ENCODE peak calls at places on chromosome 2, in five cellular contexts. W, X, I, B and F are unnamed samples.

GRCh38 chr2:109447251-109447661 is 166.5 kb downstream of the SEPTIN10 start:
- ATAC-seq in X (no peak), B (no peak), W (no peak), I (no peak), F (no peak)

GRCh38 chr2:60819155-60819862 is 62.1 kb upstream of the REL start:
- ATAC-seq in X (peak; percentile 21), B (no peak), I (peak; percentile 18), W (no peak), F (no peak)

GRCh38 chr2:195639959-195640358 is 17.1 kb upstream of the SLC39A10 start:
- ATAC-seq in B (no peak), X (no peak), I (no peak), W (no peak), F (no peak)

GRCh38 chr2:42905341-42906114 is 113.1 kb upstream of the HAAO start:
- ATAC-seq in X (peak; percentile 62), I (no peak), B (no peak), W (peak; percentile 1), F (no peak)

GRCh38 chr2:46434851-46435273 is 44.5 kb upstream of the TMEM247 start:
- ATAC-seq in W (no peak), B (no peak), X (peak; percentile 89), I (no peak), F (no peak)

GRCh38 chr2:27736031-27736889 is 35.3 kb upstream of the MRPL33 start:
- ATAC-seq in X (no peak), B (no peak), I (no peak), W (no peak), F (no peak)

GRCh38 chr2:95040470-95040869 is 15.0 kb downstream of the MAL start:
- ATAC-seq in W (no peak), B (no peak), I (no peak), X (peak; percentile 31), F (no peak)

GRCh38 chr2:63738019-63738418 is 103.7 kb upstream of the UGP2 start:
- ATAC-seq in I (no peak), X (no peak), W (no peak), B (no peak), F (no peak)

GRCh38 chr2:205284323-205284722 is 398.0 kb upstream of the NRP2 start:
- ATAC-seq in I (no peak), B (no peak), W (no peak), X (no peak), F (no peak)

GRCh38 chr2:42288811-42289210 is 72.2 kb downstream of the COX7A2L start:
- ATAC-seq in I (no peak), B (no peak), X (no peak), W (no peak), F (no peak)

DNA sequence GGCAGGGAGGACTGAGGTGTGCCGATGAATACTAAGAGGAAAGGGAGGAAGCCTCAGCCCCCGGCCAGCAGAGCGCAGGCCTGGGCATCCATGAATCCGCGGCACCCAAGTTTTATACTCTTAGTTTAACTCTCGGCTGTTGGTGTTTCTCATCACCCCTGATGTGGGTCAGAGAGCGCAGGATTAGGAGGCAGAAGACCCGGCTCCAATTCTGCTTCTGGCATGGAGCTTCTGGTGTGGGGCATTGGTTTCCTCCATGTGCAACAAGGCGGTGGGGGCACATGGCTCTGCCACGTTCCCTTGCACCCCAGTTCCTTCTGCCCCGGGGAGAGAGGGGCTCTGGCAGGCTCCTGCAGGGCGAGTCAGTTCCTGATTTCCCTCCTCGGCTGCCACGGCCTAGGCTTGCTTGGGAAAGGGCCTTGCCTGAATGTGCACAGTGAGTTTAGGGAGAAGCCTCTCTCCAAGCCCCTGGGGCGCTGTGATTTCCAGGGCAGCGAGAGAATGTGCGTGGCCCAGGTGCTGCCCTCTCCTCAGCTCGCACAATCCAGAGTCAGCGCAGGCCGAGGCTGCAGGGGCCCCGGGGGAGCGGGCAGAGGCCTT is 36.2 kb upstream of the DNMT3A start:
- ATAC-seq in B (no peak), W (no peak), I (no peak), X (no peak), F (no peak)
- H3K27ac ChIP-seq in B (no peak overlapping the region), W (no peak overlapping the region), I (no peak overlapping the region), X (no peak overlapping the region), F (no peak overlapping the region)

GRCh38 chr2:37377187-37377532 is 32.7 kb downstream of the QPCT start:
- ATAC-seq in B (no peak), I (no peak), W (peak; percentile 60), X (no peak), F (peak; percentile 73)
- H3K4me3 ChIP-seq in B (peak overlapping the region; percentile 51), I (no peak overlapping the region), W (no peak overlapping the region), X (no peak overlapping the region), F (no peak overlapping the region)

GRCh38 chr2:201205516-201205850 is 22.5 kb downstream of the CASP10 start:
- ATAC-seq in B (no peak), I (no peak), W (no peak), X (no peak), F (no peak)
- TF ChIP-seq POLR2A in B (no peak), I (no peak), W (no peak), X (no peak), F (no peak)

DNA sequence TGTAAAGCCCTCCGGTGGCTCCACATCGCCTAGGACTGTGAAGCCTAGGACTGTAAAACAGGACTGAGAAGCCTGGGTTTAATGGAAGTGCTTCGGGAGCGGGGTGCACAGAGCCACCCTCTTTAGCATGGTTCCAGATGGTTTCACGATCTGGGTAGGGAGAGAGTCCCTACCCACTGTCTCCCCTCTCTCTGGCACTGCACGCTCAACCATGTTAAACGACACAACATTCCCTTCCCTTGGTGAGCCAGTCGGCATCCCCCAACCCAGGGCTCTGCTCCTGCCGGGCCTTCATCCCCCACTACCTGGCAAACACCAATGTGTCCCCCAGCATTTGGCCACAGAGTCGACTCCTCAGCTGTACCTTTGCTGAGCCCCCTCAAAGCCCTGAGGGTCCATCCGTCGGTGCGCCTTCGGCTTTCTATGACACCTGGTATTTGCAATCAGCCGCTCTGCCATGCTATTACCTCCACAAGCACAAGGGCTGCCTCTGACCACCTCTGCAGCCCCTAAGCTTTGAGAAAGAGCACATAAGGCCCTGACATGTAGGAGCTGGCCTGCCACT is 1.1 kb downstream of the COPS9 start:
- ATAC-seq in W (no peak), B (no peak), I (no peak), X (peak; percentile 1), F (no peak)
- H3K27ac ChIP-seq in W (peak overlapping the region; percentile 78), B (no peak overlapping the region), I (no peak overlapping the region), X (peak overlapping the region; percentile 54), F (no peak overlapping the region)

GRCh38 chr2:150409196-150409595 is 78.3 kb downstream of the RND3 start:
- ATAC-seq in I (no peak), B (no peak), W (no peak), X (no peak), F (no peak)

GRCh38 chr2:150404147-150404546 is 83.3 kb downstream of the RND3 start:
- ATAC-seq in B (no peak), W (no peak), I (no peak), X (no peak), F (no peak)

GRCh38 chr2:150400849-150401248 is 86.6 kb downstream of the RND3 start:
- ATAC-seq in W (no peak), B (no peak), X (no peak), I (no peak), F (no peak)

GRCh38 chr2:150403457-150403856 is 84.0 kb downstream of the RND3 start:
- ATAC-seq in X (no peak), W (no peak), I (no peak), B (no peak), F (no peak)
- H3K4me3 ChIP-seq in X (no peak overlapping the region), W (peak overlapping the region; percentile 14), I (no peak overlapping the region), B (no peak overlapping the region), F (peak overlapping the region; percentile 7)

GRCh38 chr2:232699110-232699509 is 2.0 kb downstream of the GIGYF2 start:
- ATAC-seq in B (no peak), I (peak; percentile 5), X (no peak), W (no peak), F (no peak)

GRCh38 chr2:232697059-232697806 is at the start of gene GIGYF2:
- ATAC-seq in X (peak; percentile 93), W (peak; percentile 99), B (peak; percentile 90), I (peak; percentile 94), F (peak; percentile 99)

GRCh38 chr2:232696609-232697058 is 497 bp upstream of the GIGYF2 start:
- ATAC-seq in X (no peak), W (no peak), B (no peak), I (no peak), F (no peak)

GRCh38 chr2:232698552-232699091 is 1.5 kb downstream of the GIGYF2 start:
- ATAC-seq in I (no peak), W (no peak), B (no peak), X (no peak), F (no peak)

GRCh38 chr2:232697807-232698110 is 628 bp downstream of the GIGYF2 start:
- ATAC-seq in X (peak; percentile 49), W (no peak), I (peak; percentile 67), B (no peak), F (peak; percentile 1)
- TF ChIP-seq POLR2A in X (no peak), W (no peak), I (no peak), B (no peak), F (no peak)

GRCh38 chr2:177332992-177333388 is 59.6 kb upstream of the AGPS start:
- ATAC-seq in B (no peak), X (no peak), I (no peak), W (no peak), F (no peak)
- H3K27ac ChIP-seq in B (no peak overlapping the region), X (peak overlapping the region; percentile 41), I (peak overlapping the region; percentile 43), W (no peak overlapping the region), F (no peak overlapping the region)

GRCh38 chr2:12048551-12048950 is 302.1 kb downstream of the LPIN1 start:
- ATAC-seq in B (peak; percentile 83), W (no peak), I (peak; percentile 90), X (peak; percentile 84), F (no peak)

GRCh38 chr2:12052771-12053170 is 306.3 kb downstream of the LPIN1 start:
- ATAC-seq in X (no peak), B (no peak), W (no peak), I (no peak), F (no peak)

GRCh38 chr2:12047761-12048160 is 301.3 kb downstream of the LPIN1 start:
- ATAC-seq in X (no peak), I (no peak), B (no peak), W (no peak), F (no peak)

GRCh38 chr2:12051831-12052230 is 305.4 kb downstream of the LPIN1 start:
- ATAC-seq in X (no peak), B (no peak), W (no peak), I (no peak), F (no peak)

DNA sequence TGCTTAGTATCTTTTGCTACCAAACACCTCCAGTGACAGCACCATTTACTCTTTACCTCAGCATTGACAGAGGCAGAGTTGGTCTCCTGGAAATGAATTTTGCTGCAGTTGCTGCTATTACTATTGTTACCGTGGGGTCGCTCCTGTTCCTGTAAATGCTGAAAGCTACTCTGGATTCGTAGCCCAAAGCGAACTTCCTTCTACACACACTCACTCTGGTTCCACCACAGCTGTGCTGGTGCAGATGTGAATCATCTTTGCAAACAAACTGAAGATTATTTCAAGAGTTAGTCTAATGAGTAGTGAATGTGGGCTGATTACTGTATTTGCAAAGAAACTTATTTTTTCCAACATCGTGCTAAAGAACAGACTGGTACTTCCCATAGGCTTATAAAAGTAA is 303.9 kb downstream of the LPIN1 start:
- ATAC-seq in B (no peak), W (no peak), X (peak; percentile 78), I (peak; percentile 87), F (no peak)
- H3K4me3 ChIP-seq in B (no peak overlapping the region), W (no peak overlapping the region), X (no peak overlapping the region), I (no peak overlapping the region), F (no peak overlapping the region)